ENCODE peak calls at places on chromosomes 3 and 15, in six cellular contexts. T is breast epithelium, J is sigmoid colon, K is IMR-90, E is upper lobe of right lung, L is mesendoderm. P is an unnamed sample.

GRCh38 chr3:13539285-13539625 is 9.7 kb upstream of the FBLN2 start:
- DNase-seq in E (no peak), K (peak; percentile 75), T (no peak), L (no peak), J (no peak), P (no peak)

GRCh38 chr3:71429610-71429988 is 153.9 kb downstream of the FOXP1 start:
- DNase-seq in T (no peak), K (no peak), L (no peak), E (no peak), J (no peak), P (no peak)

GRCh38 chr15:75578206-75578947 is 738 bp downstream of the PTPN9 start:
- DNase-seq in T (no peak), L (peak; percentile 19), J (no peak), E (peak; percentile 74), K (no peak), P (peak; percentile 19)

GRCh38 chr3:170689218-170689874 is 103.5 kb upstream of the SLC7A14 start:
- DNase-seq in K (peak; percentile 88), T (peak; percentile 71), L (peak; percentile 98), J (no peak), E (peak; percentile 67), P (no peak)

GRCh38 chr3:124784686-124785382 is 54.6 kb downstream of the UMPS start:
- DNase-seq in K (no peak), L (no peak), J (peak; percentile 58), T (peak; percentile 56), E (peak; percentile 45), P (no peak)

GRCh38 chr3:169575381-169575780 is 88.1 kb downstream of the MECOM start:
- DNase-seq in J (no peak), T (no peak), L (peak; percentile 51), K (peak; percentile 45), E (no peak), P (no peak)

GRCh38 chr3:3799173-3800075 is at the start of gene LRRN1:
- DNase-seq in L (peak; percentile 91), T (peak; percentile 61), J (peak; percentile 61), E (peak; percentile 85), K (no peak), P (peak; percentile 77)

GRCh38 chr15:40340038-40340739 is 550 bp downstream of the CCDC9B start:
- DNase-seq in J (peak; percentile 96), E (peak; percentile 81), L (no peak), T (no peak), K (peak; percentile 73), P (peak; percentile 72)

GRCh38 chr3:66567066-66567465 is 66.2 kb upstream of the LRIG1 start:
- DNase-seq in T (no peak), L (no peak), J (no peak), K (peak; percentile 93), E (no peak), P (no peak)

GRCh38 chr3:133599280-133599679 is 25.8 kb downstream of the CDV3 start:
- DNase-seq in E (no peak), K (no peak), J (no peak), L (no peak), T (no peak), P (no peak)

GRCh38 chr15:40877691-40878090 is 3.7 kb upstream of the RHOV start:
- DNase-seq in K (no peak), L (no peak), E (no peak), J (no peak), T (no peak), P (no peak)

GRCh38 chr3:143207338-143207961 is 87.9 kb downstream of the CHST2 start:
- DNase-seq in J (no peak), T (no peak), K (peak; percentile 67), L (no peak), E (no peak), P (no peak)

GRCh38 chr3:192515661-192516040 is 211.7 kb downstream of the FGF12 start:
- DNase-seq in E (no peak), J (no peak), T (no peak), L (peak; percentile 75), K (no peak), P (no peak)

GRCh38 chr3:29764059-29764458 is 483.2 kb downstream of the RBMS3 start:
- DNase-seq in L (peak; percentile 21), T (no peak), K (peak; percentile 83), E (no peak), J (no peak), P (no peak)

GRCh38 chr3:109161487-109162108 is 25.1 kb downstream of the C3orf85 start:
- DNase-seq in K (no peak), T (no peak), E (no peak), L (no peak), J (no peak), P (no peak)

GRCh38 chr3:135447478-135447877 is 518.0 kb upstream of the PPP2R3A start:
- DNase-seq in L (no peak), J (no peak), E (no peak), K (no peak), T (no peak), P (no peak)

GRCh38 chr3:146092230-146092629 is 68.8 kb downstream of the PLOD2 start:
- DNase-seq in L (no peak), T (no peak), J (no peak), E (no peak), K (peak; percentile 38), P (no peak)

GRCh38 chr3:69012836-69013255 is 638 bp downstream of the EOGT start:
- DNase-seq in L (peak; percentile 61), J (peak; percentile 80), T (no peak), K (peak; percentile 67), E (peak; percentile 83), P (peak; percentile 43)

GRCh38 chr15:48775556-48775955 is 35.3 kb downstream of the CEP152 start:
- DNase-seq in T (no peak), J (no peak), K (no peak), L (no peak), E (no peak), P (no peak)

GRCh38 chr15:75508741-75509532 is 57.4 kb upstream of the SIN3A start:
- DNase-seq in T (no peak), J (no peak), L (peak; percentile 63), K (peak; percentile 65), E (no peak), P (no peak)

GRCh38 chr3:81741214-81741613 is 20.2 kb downstream of the GBE1 start:
- DNase-seq in J (no peak), K (peak; percentile 73), L (no peak), T (no peak), E (no peak), P (no peak)

GRCh38 chr3:72892870-72893269 is 5.0 kb downstream of the GXYLT2 start:
- DNase-seq in J (no peak), L (peak; percentile 81), E (no peak), K (no peak), T (no peak), P (no peak)

DNA sequence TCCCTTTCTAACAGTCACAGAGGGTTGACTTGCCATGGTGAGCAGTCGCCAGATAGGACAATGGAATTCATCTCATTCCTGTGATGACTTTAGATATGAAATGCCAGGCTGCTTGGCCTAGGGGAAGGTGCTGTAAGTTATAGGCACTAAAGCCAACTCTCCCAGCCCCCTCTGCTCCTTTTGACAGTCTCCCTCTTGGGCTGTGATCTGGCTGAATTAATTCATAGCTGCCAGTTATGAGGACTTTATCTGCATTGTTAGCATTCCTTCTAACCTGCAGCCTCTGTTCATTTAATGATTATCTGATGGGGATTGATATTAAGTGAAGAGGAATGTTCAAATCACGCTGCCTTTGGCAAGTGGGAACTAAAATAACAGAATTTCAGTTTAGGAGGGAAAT is 427.1 kb upstream of the RASGRP1 start:
- DNase-seq in E (no peak), L (peak; percentile 13), T (no peak), J (no peak), K (no peak), P (no peak)
- H3K4me1 ChIP-seq in E (no peaks in the 10 kb centered on the region), L (no peaks in the 10 kb centered on the region), T (no peaks in the 10 kb centered on the region), J (peaks cover 21% of the 10 kb centered on the region), K (peaks cover 25% of the 10 kb centered on the region), P (peaks cover 4% of the 10 kb centered on the region)

GRCh38 chr3:198112031-198112430 is 152.0 kb downstream of the LMLN start:
- DNase-seq in L (no peak), K (no peak), T (no peak), J (no peak), E (no peak), P (no peak)
- H3K27me3 ChIP-seq in L (peaks cover 15% of the 10 kb centered on the region), K (peaks cover 49% of the 10 kb centered on the region), T (no peaks in the 10 kb centered on the region), J (peaks cover 7% of the 10 kb centered on the region), E (peaks cover 72% of the 10 kb centered on the region), P (peaks cover 10% of the 10 kb centered on the region)

DNA sequence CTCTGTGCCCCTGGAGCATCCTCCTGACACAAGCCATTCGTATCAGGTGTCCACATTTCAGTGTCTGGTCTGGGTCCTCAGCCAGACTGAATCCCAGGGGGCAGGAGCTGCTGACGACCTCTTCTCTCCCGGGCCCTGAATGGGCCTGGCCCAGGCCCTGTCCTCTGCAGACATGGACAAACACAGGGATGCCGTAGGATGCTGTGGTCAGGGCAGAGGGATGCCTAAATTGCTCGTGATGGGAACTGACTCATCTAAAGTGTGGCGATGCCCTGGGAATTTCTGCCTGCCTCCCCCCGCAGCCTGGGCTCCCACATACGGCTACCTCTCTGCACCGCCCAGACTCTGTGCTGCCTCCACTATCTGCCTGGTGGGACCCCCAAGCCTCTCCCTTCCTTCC is 58.5 kb upstream of the CTSH start:
- DNase-seq in J (no peak), L (no peak), K (peak; percentile 70), T (no peak), E (no peak), P (no peak)
- H3K4me1 ChIP-seq in J (no peaks in the 10 kb centered on the region), L (peaks cover 9% of the 10 kb centered on the region), K (peaks cover 15% of the 10 kb centered on the region), T (peaks cover 9% of the 10 kb centered on the region), E (peaks cover 14% of the 10 kb centered on the region), P (no peaks in the 10 kb centered on the region)

GRCh38 chr15:33641069-33641468 is 327.2 kb upstream of the CHRM5 start:
- DNase-seq in J (no peak), L (no peak), T (no peak), K (no peak), E (no peak), P (no peak)

GRCh38 chr15:33638439-33638838 is 327.7 kb downstream of the RYR3 start:
- DNase-seq in L (no peak), J (no peak), E (no peak), K (no peak), T (no peak), P (no peak)

GRCh38 chr15:33639051-33639450 is 328.3 kb downstream of the RYR3 start:
- DNase-seq in T (no peak), J (no peak), L (no peak), K (no peak), E (no peak), P (no peak)

GRCh38 chr15:33639968-33640367 is 328.3 kb upstream of the CHRM5 start:
- DNase-seq in L (no peak), J (no peak), E (no peak), K (no peak), T (no peak), P (no peak)

GRCh38 chr15:33636234-33636633 is 325.5 kb downstream of the RYR3 start:
- DNase-seq in L (no peak), T (no peak), J (no peak), E (no peak), K (no peak), P (no peak)
- H3K27me3 ChIP-seq in L (no peaks in the 10 kb centered on the region), T (no peaks in the 10 kb centered on the region), J (no peaks in the 10 kb centered on the region), E (no peaks in the 10 kb centered on the region), K (peaks cover 2% of the 10 kb centered on the region), P (no peaks in the 10 kb centered on the region)

GRCh38 chr15:73986776-73987056 is 5.4 kb downstream of the STOML1 start:
- DNase-seq in J (no peak), K (no peak), E (no peak), T (no peak), L (no peak), P (no peak)
- H3K4me1 ChIP-seq in J (peaks cover 87% of the 10 kb centered on the region), K (peaks cover 54% of the 10 kb centered on the region), E (peaks cover 72% of the 10 kb centered on the region), T (peaks cover 32% of the 10 kb centered on the region), L (no peaks in the 10 kb centered on the region), P (peaks cover 42% of the 10 kb centered on the region)

P was measured in pancreas.